ENCODE peak calls at places on chromosomes 7 and 10, in five cellular contexts. L is GM23248; B is CD8-positive, alpha-beta memory T cell; V is Peyer's patch; K is HL-60. I is an unnamed sample. For H3K27me3, the result is how much of the 10 kb centered on the place peaks cover.

GRCh38 chr10:53064609-53065008 is 292.0 kb upstream of the MBL2 start:
- DNase-seq in B (no peak), V (no peak), L (no peak), K (no peak), I (no peak)

GRCh38 chr7:121102619-121103018 is 114.1 kb downstream of the CPED1 start:
- DNase-seq in K (no peak), L (no peak), B (no peak), V (no peak), I (no peak)

GRCh38 chr10:13788701-13789447 is 202.1 kb downstream of the PRPF18 start:
- DNase-seq in V (no peak), K (no peak), B (peak), L (peak), I (no peak)

GRCh38 chr10:127979017-127979416 is 72.1 kb downstream of the PTPRE start:
- DNase-seq in B (no peak), L (no peak), V (no peak), K (no peak), I (no peak)

GRCh38 chr10:84901885-84902284 is 573.5 kb downstream of the CCSER2 start:
- DNase-seq in B (no peak), V (no peak), K (no peak), L (no peak), I (no peak)

GRCh38 chr10:56763090-56763489 is 402.0 kb upstream of the ZWINT start:
- DNase-seq in V (no peak), L (no peak), B (no peak), K (no peak), I (no peak)

GRCh38 chr7:2876031-2876862 is 32.1 kb upstream of the GNA12 start:
- DNase-seq in V (no peak), K (no peak), B (no peak), L (peak), I (no peak)

GRCh38 chr7:42161723-42162122 is 75.3 kb downstream of the GLI3 start:
- DNase-seq in B (no peak), V (no peak), L (peak), K (no peak), I (no peak)

GRCh38 chr10:117476716-117477115 is 65.8 kb upstream of the EMX2 start:
- DNase-seq in B (no peak), V (no peak), L (peak), K (no peak), I (no peak)

GRCh38 chr10:112631501-112632410 is 184.7 kb downstream of the VTI1A start:
- DNase-seq in L (peak), K (no peak), V (no peak), B (no peak), I (no peak)

GRCh38 chr7:49563693-49564378 is 209.6 kb upstream of the VWC2 start:
- DNase-seq in V (no peak), L (no peak), K (no peak), B (no peak), I (no peak)

GRCh38 chr10:75400769-75401568 is 595 bp downstream of the ZNF503 start:
- DNase-seq in K (peak), B (no peak), L (peak), V (peak), I (no peak)

GRCh38 chr10:121860810-121861209 is 67.0 kb downstream of the ATE1 start:
- DNase-seq in V (no peak), L (no peak), B (no peak), K (no peak), I (no peak)

GRCh38 chr7:128459394-128459878 is 3.8 kb downstream of the HILPDA start:
- DNase-seq in L (peak), V (peak), B (peak), K (peak), I (peak)

GRCh38 chr7:12403287-12404181 is at the start of gene VWDE:
- DNase-seq in V (peak), K (no peak), L (peak), B (peak), I (peak)

GRCh38 chr10:88477343-88478085 is 105.6 kb downstream of the RNLS start:
- DNase-seq in L (peak), V (no peak), B (no peak), K (no peak), I (no peak)

GRCh38 chr10:3935933-3936359 is 150.9 kb upstream of the KLF6 start:
- DNase-seq in L (peak), K (no peak), B (no peak), V (no peak), I (no peak)

GRCh38 chr7:111867348-111867931 is 305.1 kb upstream of the IMMP2L start:
- DNase-seq in V (no peak), B (no peak), L (no peak), K (no peak), I (no peak)

GRCh38 chr10:96512997-96513685 is 585 bp downstream of the TLL2 start:
- DNase-seq in V (no peak), B (no peak), L (peak), K (no peak), I (peak)

GRCh38 chr7:13097508-13097907 is 410.1 kb downstream of the ARL4A start:
- DNase-seq in L (no peak), V (no peak), B (no peak), K (no peak), I (no peak)

GRCh38 chr7:149166142-149166541 is 18.9 kb downstream of the ZNF398 start:
- DNase-seq in K (no peak), B (no peak), L (no peak), V (no peak), I (no peak)

GRCh38 chr7:12210179-12211053 is 678 bp upstream of the TMEM106B start:
- DNase-seq in K (no peak), V (peak), B (no peak), L (no peak), I (no peak)

GRCh38 chr10:12594448-12594944 is 245.1 kb downstream of the CAMK1D start:
- DNase-seq in V (no peak), L (no peak), K (no peak), B (peak), I (peak)

GRCh38 chr7:41886257-41886905 is 183.5 kb upstream of the INHBA start:
- DNase-seq in V (no peak), B (no peak), K (no peak), L (peak), I (no peak)

GRCh38 chr7:90424720-90425119 is 21.5 kb downstream of the CLDN12 start:
- DNase-seq in K (no peak), L (no peak), B (no peak), V (no peak), I (no peak)

GRCh38 chr7:135690566-135690965 is 28.3 kb downstream of the STMP1 start:
- DNase-seq in B (no peak), K (no peak), V (no peak), L (peak), I (no peak)

GRCh38 chr7:121530251-121531174 is 134.4 kb upstream of the FAM3C start:
- DNase-seq in K (no peak), L (peak), V (no peak), B (no peak), I (peak)

GRCh38 chr7:146768941-146769340 is 652.3 kb downstream of the CNTNAP2 start:
- DNase-seq in V (no peak), K (no peak), L (no peak), B (no peak), I (no peak)

GRCh38 chr7:27254625-27255024 is 12.0 kb downstream of the EVX1 start:
- DNase-seq in B (no peak), K (no peak), V (no peak), L (peak), I (no peak)
- H3K27me3 ChIP-seq in B (under half), K (half or more), V (under half), L (under half), I (under half)

GRCh38 chr10:21514101-21514807 is 11.2 kb downstream of the SKIDA1 start:
- DNase-seq in K (no peak), L (no peak), B (no peak), V (no peak), I (no peak)

GRCh38 chr10:21516270-21517131 is 9.0 kb downstream of the SKIDA1 start:
- DNase-seq in B (peak), K (peak), V (peak), L (peak), I (no peak)

GRCh38 chr10:21515581-21516269 is 9.8 kb downstream of the SKIDA1 start:
- DNase-seq in L (no peak), V (no peak), K (no peak), B (no peak), I (no peak)

GRCh38 chr10:21513035-21513434 is 12.4 kb downstream of the SKIDA1 start:
- DNase-seq in L (no peak), K (no peak), V (no peak), B (no peak), I (no peak)

GRCh38 chr10:21514808-21515580 is 10.5 kb downstream of the SKIDA1 start:
- DNase-seq in L (no peak), V (no peak), K (no peak), B (no peak), I (no peak)
- H3K4me3 ChIP-seq in L (no peak), V (peak), K (no peak), B (no peak), I (no peak)

GRCh38 chr10:5684971-5685763 is 529 bp downstream of the TASOR2 start:
- DNase-seq in K (peak), V (peak), L (peak), B (peak), I (peak)
- H3K27ac ChIP-seq in K (peak), V (peak), L (peak), B (peak), I (peak)

GRCh38 chr10:35972275-35972674 is 330.2 kb upstream of the FZD8 start:
- DNase-seq in V (no peak), B (no peak), K (no peak), L (no peak), I (no peak)
- H3K27me3 ChIP-seq in V (under half), B (under half), K (under half), L (under half), I (under half)

GRCh38 chr10:102437515-102437914 is 5.1 kb upstream of the CUEDC2 start:
- DNase-seq in K (no peak), B (no peak), L (no peak), V (no peak), I (no peak)

GRCh38 chr10:102435098-102435497 is 2.7 kb upstream of the CUEDC2 start:
- DNase-seq in K (no peak), B (no peak), V (no peak), L (peak), I (no peak)

GRCh38 chr10:102436312-102436711 is 3.9 kb upstream of the CUEDC2 start:
- DNase-seq in B (no peak), K (no peak), V (no peak), L (peak), I (no peak)

GRCh38 chr10:102434251-102434913 is 2.0 kb upstream of the CUEDC2 start:
- DNase-seq in K (peak), V (no peak), L (peak), B (no peak), I (no peak)

DNA sequence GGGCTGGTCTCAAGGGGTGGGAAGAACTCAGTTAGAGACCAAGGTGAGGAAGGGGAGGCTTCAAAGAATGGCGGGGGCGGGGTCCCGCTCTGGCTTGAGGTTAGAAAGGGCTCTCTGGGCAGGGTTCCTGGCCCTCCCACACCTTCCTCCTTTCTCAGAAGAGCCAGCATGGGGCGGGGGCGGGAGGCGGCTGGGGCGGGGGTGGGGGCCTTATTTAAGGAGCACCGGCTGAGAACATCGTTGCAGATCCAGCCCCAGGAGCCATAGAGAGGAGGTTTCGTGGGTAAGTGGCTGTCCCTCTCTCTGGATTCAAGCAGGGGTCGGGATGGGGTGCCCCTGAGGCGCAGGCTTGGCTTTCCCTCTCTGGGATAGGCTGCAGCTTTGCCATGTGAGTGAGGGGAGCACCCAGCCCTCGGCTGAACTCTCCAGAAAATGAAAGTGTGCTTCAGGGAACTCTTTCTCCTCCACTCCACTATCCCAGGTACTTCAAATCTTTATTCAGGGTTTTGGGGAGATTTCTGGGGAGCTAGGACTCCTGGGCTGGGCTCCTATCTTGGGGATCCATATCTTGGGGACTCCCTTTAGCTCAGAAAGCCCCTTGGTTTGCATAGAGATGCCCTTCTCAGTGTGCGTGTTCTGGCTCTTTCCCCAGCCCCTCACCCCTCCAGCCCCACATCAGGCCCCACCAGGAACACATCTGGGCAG is 3.3 kb upstream of the CUEDC2 start:
- DNase-seq in B (peak), K (peak), V (no peak), L (peak), I (no peak)
- H3K4me3 ChIP-seq in B (peak), K (no peak), V (peak), L (peak), I (peak)

GRCh38 chr7:18772567-18772965 is 277.0 kb downstream of the HDAC9 start:
- DNase-seq in B (no peak), V (no peak), L (no peak), K (no peak), I (no peak)

GRCh38 chr7:18780266-18780665 is 284.7 kb downstream of the HDAC9 start:
- DNase-seq in B (no peak), V (no peak), K (no peak), L (peak), I (no peak)

GRCh38 chr7:18771834-18772566 is 276.5 kb downstream of the HDAC9 start:
- DNase-seq in V (no peak), K (no peak), L (peak), B (no peak), I (no peak)

GRCh38 chr7:18778594-18778993 is 283.0 kb downstream of the HDAC9 start:
- DNase-seq in B (no peak), V (no peak), L (peak), K (no peak), I (no peak)

DNA sequence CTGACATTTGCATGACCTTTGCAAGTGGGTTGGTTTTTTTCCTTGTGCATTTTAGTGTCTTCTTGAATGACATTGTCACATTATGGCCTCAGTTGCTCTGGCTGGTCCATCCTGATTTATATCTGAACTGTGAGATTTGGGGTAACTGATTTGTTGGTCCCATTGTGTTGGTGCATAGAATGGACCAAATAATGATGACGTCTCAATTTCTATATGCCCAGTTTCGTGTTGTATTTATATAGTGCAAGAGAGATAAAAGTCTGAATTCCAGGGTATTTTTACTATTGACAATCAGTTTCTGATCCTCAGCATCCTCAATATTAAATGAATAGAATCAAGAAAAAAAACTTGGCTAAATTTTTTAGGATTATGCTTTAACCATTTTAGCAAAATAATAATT is 281.8 kb downstream of the HDAC9 start:
- DNase-seq in K (no peak), L (no peak), B (no peak), V (no peak), I (no peak)
- H3K27ac ChIP-seq in K (no peak), L (no peak), B (no peak), V (no peak), I (no peak)

GRCh38 chr10:100705139-100705538 is 40.2 kb upstream of the PAX2 start:
- DNase-seq in V (no peak), B (no peak), L (no peak), K (no peak), I (no peak)
- H3K27me3 ChIP-seq in V (under half), B (under half), L (under half), K (under half), I (under half)

DNA sequence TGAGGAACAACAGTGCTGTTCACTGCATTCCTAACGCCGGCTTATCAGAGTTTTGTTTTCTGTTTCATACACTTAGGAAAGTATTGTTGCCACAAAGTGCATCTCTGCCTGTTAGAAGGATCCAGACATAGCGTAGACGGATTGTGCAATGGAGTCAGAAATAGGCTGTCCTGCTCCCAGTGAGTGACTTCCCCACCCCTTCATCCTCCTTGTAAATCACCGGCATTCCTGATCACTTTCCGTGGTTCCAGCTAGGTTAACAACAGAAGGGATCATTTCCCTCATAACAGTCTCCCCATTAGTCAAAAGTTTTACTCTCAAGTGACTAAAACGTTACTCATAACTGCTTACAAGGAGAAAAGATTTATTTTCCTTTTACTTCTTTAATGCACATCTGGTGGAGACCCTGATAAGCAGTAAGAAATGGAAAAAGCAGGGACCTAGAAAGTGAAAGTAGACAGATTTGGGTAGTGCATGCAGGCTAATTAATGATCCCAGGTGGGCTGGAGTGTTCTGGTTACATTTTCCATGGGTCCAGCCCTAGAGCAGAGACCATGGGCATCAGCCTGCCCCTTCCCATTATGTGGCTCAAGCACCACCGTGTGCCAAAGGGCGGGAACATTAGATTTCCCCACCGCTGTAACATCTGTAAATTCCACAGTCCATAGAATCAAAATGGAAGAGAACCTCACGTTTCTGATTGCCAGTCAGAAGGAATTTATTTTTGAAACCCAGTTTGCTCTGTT is 395.1 kb upstream of the GALNT17 start:
- DNase-seq in K (no peak), L (peak), V (no peak), B (no peak), I (no peak)
- H3K4me3 ChIP-seq in K (no peak), L (peak), V (no peak), B (no peak), I (no peak)

GRCh38 chr7:155963356-155963755 is 151.1 kb upstream of the SHH start:
- DNase-seq in K (no peak), B (no peak), V (peak), L (no peak), I (no peak)

GRCh38 chr7:155963771-155964195 is 151.5 kb upstream of the SHH start:
- DNase-seq in K (no peak), B (no peak), V (no peak), L (no peak), I (no peak)

GRCh38 chr7:155961241-155962190 is 149.3 kb upstream of the SHH start:
- DNase-seq in V (peak), B (no peak), L (no peak), K (no peak), I (no peak)

GRCh38 chr7:155962191-155962967 is 150.1 kb upstream of the SHH start:
- DNase-seq in V (peak), K (no peak), L (peak), B (no peak), I (no peak)

DNA sequence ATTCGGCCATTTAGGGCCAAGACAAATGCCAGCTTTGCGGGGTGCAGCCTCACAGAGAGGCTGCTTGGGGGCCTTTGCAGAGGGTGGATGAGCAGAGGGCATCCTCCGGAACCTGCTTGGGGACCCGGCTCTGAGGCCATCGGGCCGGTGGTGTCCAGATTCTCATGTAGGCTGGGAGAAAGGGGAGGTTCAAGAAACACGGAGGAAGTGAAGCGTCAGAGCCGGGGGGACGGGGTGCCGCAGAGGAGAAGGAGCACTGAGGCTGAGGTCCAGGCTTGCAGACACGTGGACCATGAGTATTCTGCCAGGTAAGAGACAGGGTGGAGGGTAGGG is 150.7 kb upstream of the SHH start:
- DNase-seq in V (peak), B (no peak), L (no peak), K (no peak), I (no peak)
- H3K27ac ChIP-seq in V (no peak), B (no peak), L (no peak), K (no peak), I (no peak)